ENCODE peak calls at places on chromosomes 12 and 14, in four cellular contexts. B is GM12878, L is HepG2, Y is K562. K is an unnamed sample.

GRCh38 chr14:100930270-100930669 is 26.7 kb upstream of the RTL1 start:
- DNase-seq in L (no peak), Y (no peak), B (no peak), K (no peak)

GRCh38 chr12:7042847-7043246 is 17.7 kb upstream of the C1S start:
- DNase-seq in B (no peak), Y (peak; percentile 64), L (peak; percentile 34), K (peak; percentile 55)

GRCh38 chr12:2110127-2110526 is 57.3 kb downstream of the CACNA1C start:
- DNase-seq in B (no peak), Y (no peak), L (no peak), K (no peak)

GRCh38 chr12:83210933-83211332 is 524.2 kb downstream of the TMTC2 start:
- DNase-seq in B (no peak), Y (no peak), L (no peak), K (no peak)

GRCh38 chr12:27615331-27615891 is 80.8 kb upstream of the REP15 start:
- DNase-seq in B (no peak), L (no peak), Y (no peak), K (no peak)

GRCh38 chr12:46839964-46840363 is 14.2 kb upstream of the SLC38A4 start:
- DNase-seq in B (no peak), L (peak; percentile 8), Y (no peak), K (no peak)

GRCh38 chr14:76701436-76701835 is 59.8 kb upstream of the VASH1 start:
- DNase-seq in B (no peak), Y (no peak), L (no peak), K (no peak)

GRCh38 chr14:24436355-24437019 is 6.1 kb downstream of the SDR39U1 start:
- DNase-seq in Y (peak; percentile 67), B (no peak), L (peak; percentile 83), K (peak; percentile 65)

GRCh38 chr12:49086116-49086515 is 8.5 kb downstream of the DHH start:
- DNase-seq in L (no peak), B (no peak), Y (no peak), K (no peak)

GRCh38 chr12:119319638-119320037 is 14.9 kb upstream of the CCDC60 start:
- DNase-seq in B (no peak), L (no peak), Y (no peak), K (no peak)

GRCh38 chr12:107461222-107461980 is 224.2 kb upstream of the PWP1 start:
- DNase-seq in B (no peak), L (no peak), Y (no peak), K (no peak)

GRCh38 chr14:37583358-37584210 is 11.5 kb downstream of the FOXA1 start:
- DNase-seq in Y (no peak), L (peak; percentile 54), B (no peak), K (peak; percentile 41)

GRCh38 chr12:92045852-92046251 is 99.8 kb downstream of the BTG1 start:
- DNase-seq in L (no peak), Y (no peak), B (no peak), K (no peak)

GRCh38 chr12:27966870-27967269 is 5.7 kb downstream of the PTHLH start:
- DNase-seq in Y (peak; percentile 71), L (peak; percentile 20), B (no peak), K (no peak)

GRCh38 chr14:97832734-97833133 is 1035.6 kb downstream of the VRK1 start:
- DNase-seq in B (no peak), L (no peak), Y (no peak), K (no peak)

GRCh38 chr14:22556021-22556989 is 32.7 kb downstream of the DAD1 start:
- DNase-seq in B (peak; percentile 98), Y (peak; percentile 66), L (no peak), K (no peak)

GRCh38 chr14:75242546-75243273 is 35.9 kb upstream of the FOS start:
- DNase-seq in L (no peak), Y (no peak), B (no peak), K (no peak)

GRCh38 chr12:57027011-57027804 is 10.9 kb upstream of the TAC3 start:
- DNase-seq in B (no peak), L (no peak), Y (peak; percentile 76), K (no peak)
- TF ChIP-seq FOXK2 in B (no peak), L (no peak), Y (no peak), K (no peak)

GRCh38 chr12:102634216-102634615 is 153.9 kb upstream of the IGF1 start:
- DNase-seq in Y (no peak), L (no peak), B (no peak), K (no peak)
- TF ChIP-seq FOXM1 in Y (no peak), L (no peak), B (no peak), K (no peak)

DNA sequence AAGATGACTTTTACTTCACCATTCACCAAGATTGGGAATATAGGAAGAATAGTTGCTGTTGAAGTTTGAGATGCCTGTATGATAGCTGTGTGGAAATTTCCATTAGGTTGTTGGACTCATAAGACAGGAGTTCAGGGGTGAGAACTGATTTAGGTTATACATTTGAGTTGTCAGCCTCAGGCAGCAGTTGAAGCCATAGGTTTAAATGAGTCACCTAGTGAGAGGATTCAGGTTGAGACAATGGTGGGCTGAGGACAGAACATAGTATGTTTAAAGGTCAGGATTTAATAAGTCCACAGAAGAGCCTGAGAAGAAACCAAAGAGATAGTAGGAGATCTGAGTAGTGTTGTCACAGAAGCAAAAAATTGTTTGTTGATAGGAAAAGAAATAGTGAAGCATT is 63.6 kb upstream of the MON2 start:
- DNase-seq in L (no peak), B (no peak), Y (no peak), K (no peak)
- TF ChIP-seq FOXK2 in L (no peak), B (no peak), Y (no peak), K (no peak)

GRCh38 chr12:113098428-113099028 is 37.0 kb downstream of the RASAL1 start:
- DNase-seq in Y (peak; percentile 78), B (no peak), L (peak; percentile 79), K (peak; percentile 83)

GRCh38 chr12:113096675-113097461 is 38.7 kb downstream of the RASAL1 start:
- DNase-seq in B (no peak), L (no peak), Y (no peak), K (no peak)

GRCh38 chr12:113099364-113099763 is 36.2 kb downstream of the RASAL1 start:
- DNase-seq in L (no peak), Y (no peak), B (no peak), K (no peak)

GRCh38 chr12:113099764-113100163 is 35.8 kb downstream of the RASAL1 start:
- DNase-seq in L (no peak), Y (no peak), B (no peak), K (no peak)

GRCh38 chr12:113097716-113098427 is 37.7 kb downstream of the RASAL1 start:
- DNase-seq in Y (no peak), L (no peak), B (no peak), K (no peak)
- TF ChIP-seq FOXM1 in Y (no peak), L (no peak), B (no peak), K (no peak)